ENCODE peak calls at places on chromosome 1, in seven cellular contexts. One of them, this sample, is unnamed.

GRCh38 chr1:2358651-2359640 is 32.4 kb downstream of the MORN1 start:
- DNase-seq in fibroblast of lung: no peak
- DNase-seq in stomach: no peak
- DNase-seq in H9: no peak
- DNase-seq in fibroblast of villous mesenchyme: no peak
- DNase-seq in endothelial cell: no peak
- DNase-seq in fibroblast of the aortic adventitia: no peak
- DNase-seq in this sample: no peak

GRCh38 chr1:199574949-199575348 is 452.6 kb upstream of the NR5A2 start:
- DNase-seq in fibroblast of villous mesenchyme: no peak
- DNase-seq in H9: no peak
- DNase-seq in fibroblast of the aortic adventitia: no peak
- DNase-seq in fibroblast of lung: peak
- DNase-seq in endothelial cell: no peak
- DNase-seq in stomach: no peak
- DNase-seq in this sample: no peak

GRCh38 chr1:40696294-40696693 is 4.8 kb downstream of the NFYC start:
- DNase-seq in fibroblast of the aortic adventitia: no peak
- DNase-seq in fibroblast of lung: no peak
- DNase-seq in endothelial cell: no peak
- DNase-seq in stomach: no peak
- DNase-seq in H9: no peak
- DNase-seq in fibroblast of villous mesenchyme: no peak
- DNase-seq in this sample: no peak

GRCh38 chr1:2382621-2383361 is 8.6 kb downstream of the MORN1 start:
- DNase-seq in stomach: no peak
- DNase-seq in fibroblast of the aortic adventitia: no peak
- DNase-seq in endothelial cell: peak
- DNase-seq in H9: peak
- DNase-seq in fibroblast of villous mesenchyme: no peak
- DNase-seq in fibroblast of lung: peak
- DNase-seq in this sample: no peak

GRCh38 chr1:227032396-227032795 is 92.3 kb downstream of the COQ8A start:
- DNase-seq in fibroblast of the aortic adventitia: no peak
- DNase-seq in endothelial cell: no peak
- DNase-seq in H9: peak
- DNase-seq in fibroblast of lung: no peak
- DNase-seq in stomach: no peak
- DNase-seq in fibroblast of villous mesenchyme: no peak
- DNase-seq in this sample: no peak

GRCh38 chr1:19087737-19088594 is 122.1 kb downstream of the UBR4 start:
- DNase-seq in fibroblast of lung: no peak
- DNase-seq in H9: no peak
- DNase-seq in fibroblast of the aortic adventitia: no peak
- DNase-seq in fibroblast of villous mesenchyme: no peak
- DNase-seq in endothelial cell: no peak
- DNase-seq in stomach: no peak
- DNase-seq in this sample: no peak

GRCh38 chr1:208544794-208545193 is 300.6 kb upstream of the PLXNA2 start:
- DNase-seq in fibroblast of lung: no peak
- DNase-seq in H9: no peak
- DNase-seq in endothelial cell: no peak
- DNase-seq in fibroblast of the aortic adventitia: no peak
- DNase-seq in fibroblast of villous mesenchyme: no peak
- DNase-seq in stomach: no peak
- DNase-seq in this sample: no peak

GRCh38 chr1:230283678-230284077 is 142.5 kb downstream of the PGBD5 start:
- DNase-seq in fibroblast of lung: no peak
- DNase-seq in stomach: no peak
- DNase-seq in fibroblast of villous mesenchyme: no peak
- DNase-seq in H9: no peak
- DNase-seq in fibroblast of the aortic adventitia: no peak
- DNase-seq in endothelial cell: no peak
- DNase-seq in this sample: no peak

GRCh38 chr1:185741551-185741950 is 7.4 kb downstream of the HMCN1 start:
- DNase-seq in H9: no peak
- DNase-seq in fibroblast of lung: peak
- DNase-seq in stomach: no peak
- DNase-seq in fibroblast of the aortic adventitia: peak
- DNase-seq in fibroblast of villous mesenchyme: no peak
- DNase-seq in endothelial cell: no peak
- DNase-seq in this sample: no peak

GRCh38 chr1:215887618-215888017 is 320.5 kb downstream of the KCTD3 start:
- DNase-seq in fibroblast of villous mesenchyme: no peak
- DNase-seq in fibroblast of lung: no peak
- DNase-seq in fibroblast of the aortic adventitia: no peak
- DNase-seq in stomach: no peak
- DNase-seq in endothelial cell: no peak
- DNase-seq in H9: no peak
- DNase-seq in this sample: no peak

GRCh38 chr1:201358596-201358995 is 18.9 kb downstream of the TNNT2 start:
- DNase-seq in endothelial cell: no peak
- DNase-seq in fibroblast of villous mesenchyme: no peak
- DNase-seq in fibroblast of the aortic adventitia: peak
- DNase-seq in H9: no peak
- DNase-seq in stomach: no peak
- DNase-seq in fibroblast of lung: no peak
- DNase-seq in this sample: no peak

GRCh38 chr1:15304708-15305326 is 57.8 kb downstream of the FHAD1 start:
- DNase-seq in H9: peak
- DNase-seq in fibroblast of the aortic adventitia: peak
- DNase-seq in endothelial cell: peak
- DNase-seq in fibroblast of lung: peak
- DNase-seq in fibroblast of villous mesenchyme: peak
- DNase-seq in stomach: peak
- DNase-seq in this sample: no peak

GRCh38 chr1:89633745-89634625 is 1.1 kb downstream of the LRRC8C start:
- DNase-seq in fibroblast of the aortic adventitia: peak
- DNase-seq in fibroblast of lung: peak
- DNase-seq in fibroblast of villous mesenchyme: peak
- DNase-seq in stomach: no peak
- DNase-seq in endothelial cell: peak
- DNase-seq in H9: peak
- DNase-seq in this sample: no peak

GRCh38 chr1:32077451-32077850 is 4.7 kb downstream of the TMEM39B start:
- DNase-seq in H9: no peak
- DNase-seq in fibroblast of lung: no peak
- DNase-seq in endothelial cell: no peak
- DNase-seq in fibroblast of villous mesenchyme: no peak
- DNase-seq in fibroblast of the aortic adventitia: no peak
- DNase-seq in stomach: no peak
- DNase-seq in this sample: no peak

GRCh38 chr1:32071758-32072621 is 749 bp upstream of the TMEM39B start:
- DNase-seq in fibroblast of lung: peak
- DNase-seq in endothelial cell: no peak
- DNase-seq in stomach: no peak
- DNase-seq in fibroblast of villous mesenchyme: peak
- DNase-seq in fibroblast of the aortic adventitia: peak
- DNase-seq in H9: no peak
- DNase-seq in this sample: no peak

GRCh38 chr1:32074841-32075240 is 2.1 kb downstream of the TMEM39B start:
- DNase-seq in endothelial cell: no peak
- DNase-seq in fibroblast of villous mesenchyme: no peak
- DNase-seq in fibroblast of the aortic adventitia: no peak
- DNase-seq in fibroblast of lung: no peak
- DNase-seq in H9: no peak
- DNase-seq in stomach: no peak
- DNase-seq in this sample: no peak

GRCh38 chr1:32072622-32073386 is at the start of gene TMEM39B:
- DNase-seq in fibroblast of villous mesenchyme: peak
- DNase-seq in endothelial cell: peak
- DNase-seq in fibroblast of the aortic adventitia: peak
- DNase-seq in H9: peak
- DNase-seq in fibroblast of lung: peak
- DNase-seq in stomach: peak
- DNase-seq in this sample: peak

GRCh38 chr1:32073387-32074229 is 869 bp downstream of the TMEM39B start:
- DNase-seq in fibroblast of villous mesenchyme: no peak
- DNase-seq in fibroblast of lung: no peak
- DNase-seq in stomach: no peak
- DNase-seq in endothelial cell: no peak
- DNase-seq in H9: no peak
- DNase-seq in fibroblast of the aortic adventitia: no peak
- DNase-seq in this sample: no peak
- TF ChIP-seq CTCF in fibroblast of villous mesenchyme: no peak
- TF ChIP-seq CTCF in fibroblast of lung: no peak
- TF ChIP-seq CTCF in stomach: peak
- TF ChIP-seq CTCF in endothelial cell: no peak
- TF ChIP-seq CTCF in H9: peak
- TF ChIP-seq CTCF in fibroblast of the aortic adventitia: peak
- TF ChIP-seq CTCF in this sample: peak

DNA sequence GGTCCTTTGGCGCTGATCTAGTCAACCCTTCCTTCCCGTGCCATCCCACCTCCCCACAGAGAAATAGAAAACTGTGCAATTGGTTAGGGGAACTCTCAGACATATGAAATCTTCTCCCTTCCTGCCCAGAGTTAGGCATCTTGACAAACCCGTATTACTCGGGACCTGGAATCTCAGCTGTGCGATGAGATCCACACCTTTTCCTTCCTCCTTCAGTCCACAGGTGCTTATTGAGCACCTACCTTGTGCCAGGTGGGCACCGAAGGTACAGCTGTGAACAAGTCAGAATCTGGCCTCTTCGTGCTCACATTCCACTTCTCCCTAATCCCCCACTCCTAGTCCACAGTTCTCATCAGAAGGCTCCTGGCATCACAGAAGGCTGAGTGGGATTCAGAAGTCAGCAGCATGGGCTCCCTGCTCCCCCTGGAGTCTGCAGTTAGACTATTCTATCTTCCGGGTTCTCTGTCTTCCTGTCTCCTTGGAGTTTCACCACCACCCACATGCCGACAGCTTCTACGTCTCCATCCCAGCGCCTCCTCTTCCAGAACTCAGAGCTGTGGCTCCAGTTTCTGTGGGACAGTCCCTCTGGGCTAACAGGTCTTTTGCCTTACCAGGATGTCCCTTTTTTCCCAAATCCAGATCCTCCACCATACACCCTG is 23.0 kb downstream of the KNCN start:
- DNase-seq in fibroblast of the aortic adventitia: peak
- DNase-seq in fibroblast of villous mesenchyme: peak
- DNase-seq in H9: no peak
- DNase-seq in fibroblast of lung: no peak
- DNase-seq in endothelial cell: no peak
- DNase-seq in stomach: no peak
- DNase-seq in this sample: no peak
- TF ChIP-seq CTCF in fibroblast of the aortic adventitia: peak
- TF ChIP-seq CTCF in fibroblast of villous mesenchyme: peak
- TF ChIP-seq CTCF in H9: peak
- TF ChIP-seq CTCF in fibroblast of lung: peak
- TF ChIP-seq CTCF in endothelial cell: peak
- TF ChIP-seq CTCF in stomach: no peak
- TF ChIP-seq CTCF in this sample: peak

DNA sequence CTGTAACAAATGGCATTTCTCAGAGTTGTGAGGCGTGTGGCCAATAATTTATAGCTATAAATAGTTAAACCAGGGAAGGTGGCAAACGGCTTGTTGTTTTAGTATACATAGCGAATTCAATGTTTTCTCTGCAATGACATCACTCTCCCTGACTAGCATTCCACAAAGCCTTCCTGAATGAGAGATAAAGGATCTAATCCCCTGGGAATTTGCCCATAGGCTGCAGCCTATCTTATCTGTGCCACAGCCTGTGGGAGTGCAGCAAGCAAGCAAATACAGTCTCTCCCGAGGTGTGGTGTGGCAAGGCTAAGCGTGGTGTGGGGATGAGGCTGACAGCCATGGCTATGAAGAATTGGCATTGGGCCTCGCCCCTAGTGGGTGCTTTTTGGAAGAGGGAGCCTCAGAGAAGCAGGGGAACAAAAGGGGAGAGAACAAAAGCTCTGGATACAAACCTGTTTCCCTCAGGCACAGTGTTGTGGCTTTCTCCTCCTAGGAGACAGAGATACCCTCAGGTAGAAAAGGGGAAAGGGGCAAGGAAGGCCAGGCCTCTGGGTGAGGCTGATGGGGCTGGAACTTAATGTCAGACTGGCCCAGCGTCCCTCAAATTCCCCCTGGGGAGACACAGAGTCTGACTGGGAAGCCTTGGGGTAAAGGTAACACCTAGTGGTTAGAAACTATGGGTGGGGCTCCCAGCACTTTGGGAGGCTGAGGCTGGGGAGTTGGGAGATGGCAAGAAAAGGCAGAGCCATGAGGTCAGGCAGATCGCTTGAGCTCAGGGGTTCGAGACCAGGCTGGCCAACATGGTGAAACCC is 8.9 kb downstream of the TAGLN2 start:
- DNase-seq in H9: no peak
- DNase-seq in fibroblast of lung: peak
- DNase-seq in endothelial cell: no peak
- DNase-seq in stomach: peak
- DNase-seq in fibroblast of villous mesenchyme: peak
- DNase-seq in fibroblast of the aortic adventitia: peak
- DNase-seq in this sample: no peak
- TF ChIP-seq CTCF in H9: no peak
- TF ChIP-seq CTCF in fibroblast of lung: no peak
- TF ChIP-seq CTCF in endothelial cell: no peak
- TF ChIP-seq CTCF in stomach: no peak
- TF ChIP-seq CTCF in fibroblast of villous mesenchyme: no peak
- TF ChIP-seq CTCF in fibroblast of the aortic adventitia: no peak
- TF ChIP-seq CTCF in this sample: no peak

GRCh38 chr1:237759371-237759770 is 131.4 kb downstream of the ZP4 start:
- DNase-seq in endothelial cell: no peak
- DNase-seq in fibroblast of lung: no peak
- DNase-seq in fibroblast of the aortic adventitia: no peak
- DNase-seq in H9: no peak
- DNase-seq in stomach: no peak
- DNase-seq in fibroblast of villous mesenchyme: no peak
- DNase-seq in this sample: no peak

GRCh38 chr1:237756304-237756967 is 134.3 kb downstream of the ZP4 start:
- DNase-seq in H9: no peak
- DNase-seq in fibroblast of villous mesenchyme: no peak
- DNase-seq in endothelial cell: no peak
- DNase-seq in fibroblast of lung: no peak
- DNase-seq in fibroblast of the aortic adventitia: no peak
- DNase-seq in stomach: no peak
- DNase-seq in this sample: no peak

GRCh38 chr1:237749122-237749521 is 141.6 kb downstream of the ZP4 start:
- DNase-seq in endothelial cell: no peak
- DNase-seq in fibroblast of the aortic adventitia: no peak
- DNase-seq in H9: no peak
- DNase-seq in fibroblast of villous mesenchyme: no peak
- DNase-seq in stomach: no peak
- DNase-seq in fibroblast of lung: no peak
- DNase-seq in this sample: no peak

GRCh38 chr1:237751090-237751489 is 139.6 kb downstream of the ZP4 start:
- DNase-seq in H9: no peak
- DNase-seq in fibroblast of lung: no peak
- DNase-seq in fibroblast of the aortic adventitia: no peak
- DNase-seq in stomach: no peak
- DNase-seq in endothelial cell: no peak
- DNase-seq in fibroblast of villous mesenchyme: no peak
- DNase-seq in this sample: no peak

DNA sequence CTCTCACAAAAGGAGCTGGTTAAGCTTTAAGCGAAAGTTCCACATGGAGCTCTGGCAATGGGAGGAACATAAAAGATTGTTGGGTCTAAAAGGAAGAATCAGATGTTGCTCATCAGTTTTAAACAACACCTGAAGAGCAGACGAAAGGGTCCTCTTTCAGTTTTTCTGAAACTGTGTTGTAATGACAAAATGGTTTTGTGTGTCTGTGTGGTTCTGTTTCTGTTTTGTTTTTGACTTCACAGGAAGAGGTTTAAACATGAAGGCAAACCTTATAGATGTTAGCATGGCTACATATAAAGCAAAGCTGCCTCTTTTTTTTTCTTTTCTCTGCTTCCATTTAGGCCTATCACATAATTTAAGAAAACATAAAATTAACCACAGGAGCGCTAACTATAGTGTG is 136.1 kb downstream of the ZP4 start:
- DNase-seq in endothelial cell: no peak
- DNase-seq in fibroblast of the aortic adventitia: no peak
- DNase-seq in fibroblast of lung: no peak
- DNase-seq in H9: no peak
- DNase-seq in fibroblast of villous mesenchyme: no peak
- DNase-seq in stomach: no peak
- DNase-seq in this sample: no peak
- TF ChIP-seq CTCF in endothelial cell: no peak
- TF ChIP-seq CTCF in fibroblast of the aortic adventitia: no peak
- TF ChIP-seq CTCF in fibroblast of lung: no peak
- TF ChIP-seq CTCF in H9: no peak
- TF ChIP-seq CTCF in fibroblast of villous mesenchyme: no peak
- TF ChIP-seq CTCF in stomach: no peak
- TF ChIP-seq CTCF in this sample: no peak

This sample was measured in osteocyte.